ENCODE peak calls at places on chromosome 12, in seven cellular contexts. L, I, D, H, F, O and Y are unnamed samples. For H3K9me3, the result is how much of the 10 kb centered on the place peaks cover.

GRCh38 chr12:121301876-121302275 is 5.4 kb upstream of the CAMKK2 start:
- DNase-seq in L (no peak), I (peak), F (no peak), O (no peak), H (no peak), D (no peak), Y (peak)

GRCh38 chr12:62285284-62285683 is 25.1 kb downstream of the USP15 start:
- DNase-seq in D (no peak), O (no peak), I (no peak), L (no peak), H (no peak), F (no peak), Y (no peak)

GRCh38 chr12:107329569-107330324 is 236.4 kb upstream of the CRY1 start:
- DNase-seq in I (peak), D (no peak), O (no peak), F (no peak), H (no peak), L (no peak), Y (peak)

GRCh38 chr12:42588981-42589464 is 523 bp downstream of the PRICKLE1 start:
- DNase-seq in D (no peak), H (peak), F (peak), I (peak), O (peak), L (peak), Y (peak)

GRCh38 chr12:124915249-124916236 is 1.1 kb upstream of the UBC start:
- DNase-seq in O (no peak), F (peak), D (peak), L (no peak), H (peak), I (peak), Y (peak)

GRCh38 chr12:94961413-94961812 is 42.1 kb downstream of the NDUFA12 start:
- DNase-seq in F (no peak), L (no peak), H (no peak), D (no peak), O (no peak), I (no peak), Y (no peak)

GRCh38 chr12:29148958-29149690 is at the start of gene FAR2:
- DNase-seq in O (no peak), H (peak), I (peak), D (peak), L (peak), F (peak), Y (peak)

GRCh38 chr12:93536766-93537515 is 35.5 kb upstream of the SOCS2 start:
- DNase-seq in I (peak), D (peak), H (no peak), L (peak), O (peak), F (no peak), Y (no peak)

GRCh38 chr12:116177017-116177416 is 100.5 kb downstream of the MED13L start:
- DNase-seq in I (no peak), F (no peak), O (no peak), D (no peak), L (no peak), H (no peak), Y (no peak)

GRCh38 chr12:105418232-105418631 is 87.7 kb downstream of the C12orf75 start:
- DNase-seq in O (no peak), L (no peak), F (peak), D (no peak), H (no peak), I (peak), Y (peak)

GRCh38 chr12:90908465-90908864 is 46.5 kb downstream of the CCER1 start:
- DNase-seq in I (peak), O (no peak), H (peak), D (no peak), L (no peak), F (no peak), Y (peak)

GRCh38 chr12:6788972-6789905 is at the start of gene CD4:
- DNase-seq in H (no peak), L (no peak), F (no peak), O (no peak), D (no peak), I (no peak), Y (no peak)

GRCh38 chr12:52025301-52026172 is 18.8 kb downstream of the TAMALIN start:
- DNase-seq in O (peak), L (peak), H (peak), D (peak), F (peak), I (peak), Y (peak)

GRCh38 chr12:89353823-89354629 is 1.7 kb upstream of the DUSP6 start:
- DNase-seq in D (peak), F (peak), I (peak), H (peak), L (peak), O (peak), Y (peak)

GRCh38 chr12:72201457-72201856 is 70.7 kb upstream of the TRHDE start:
- DNase-seq in O (no peak), H (no peak), L (no peak), D (no peak), F (no peak), I (no peak), Y (no peak)

GRCh38 chr12:110670161-110670701 is 18.7 kb downstream of the HVCN1 start:
- DNase-seq in I (no peak), O (peak), H (no peak), L (no peak), D (peak), F (no peak), Y (no peak)

GRCh38 chr12:479161-479560 is 19.4 kb downstream of the B4GALNT3 start:
- DNase-seq in F (no peak), H (no peak), L (no peak), O (no peak), I (no peak), D (no peak), Y (no peak)

GRCh38 chr12:68403296-68403695 is 71.1 kb upstream of the MDM1 start:
- DNase-seq in F (no peak), D (no peak), L (no peak), H (no peak), O (no peak), I (no peak), Y (peak)

GRCh38 chr12:34394211-34395055 is 372.1 kb downstream of the ALG10 start:
- DNase-seq in F (no peak), O (no peak), I (no peak), D (no peak), H (no peak), L (peak), Y (no peak)

GRCh38 chr12:65464930-65465329 is 186.4 kb downstream of the MSRB3 start:
- DNase-seq in I (peak), H (no peak), D (no peak), F (peak), O (no peak), L (no peak), Y (peak)

GRCh38 chr12:120853188-120853587 is 51.0 kb downstream of the SPPL3 start:
- DNase-seq in F (no peak), L (no peak), D (no peak), O (no peak), I (peak), H (no peak), Y (peak)

GRCh38 chr12:16385779-16386646 is 38.6 kb downstream of the MGST1 start:
- DNase-seq in O (peak), H (peak), F (peak), D (no peak), I (peak), L (peak), Y (peak)

GRCh38 chr12:78331764-78332163 is 501.1 kb downstream of the NAV3 start:
- DNase-seq in I (peak), O (no peak), D (no peak), H (peak), F (no peak), L (no peak), Y (no peak)

GRCh38 chr12:105020241-105020962 is 34.3 kb downstream of the NOPCHAP1 start:
- DNase-seq in H (no peak), O (no peak), D (no peak), I (no peak), L (no peak), F (no peak), Y (peak)

GRCh38 chr12:110176745-110177144 is 52.6 kb downstream of the IFT81 start:
- DNase-seq in O (no peak), H (no peak), F (peak), L (peak), D (no peak), I (peak), Y (peak)

GRCh38 chr12:53999596-54000104 is 311 bp upstream of the HOXC9 start:
- DNase-seq in F (no peak), H (no peak), L (peak), I (peak), D (no peak), O (no peak), Y (no peak)

GRCh38 chr12:72472350-72472749 is 200.2 kb downstream of the TRHDE start:
- DNase-seq in F (no peak), L (no peak), I (no peak), O (peak), H (no peak), D (peak), Y (peak)

GRCh38 chr12:5138256-5138655 is 94.6 kb downstream of the KCNA5 start:
- DNase-seq in H (no peak), I (peak), L (no peak), D (no peak), F (no peak), O (no peak), Y (no peak)

GRCh38 chr12:113875681-113876080 is 90.4 kb downstream of the RBM19 start:
- DNase-seq in O (no peak), D (no peak), L (no peak), I (no peak), H (no peak), F (peak), Y (no peak)

GRCh38 chr12:78187741-78188140 is 357.0 kb downstream of the NAV3 start:
- DNase-seq in F (no peak), L (no peak), O (no peak), D (no peak), I (no peak), H (no peak), Y (no peak)

GRCh38 chr12:68623059-68623458 is 12.4 kb downstream of the RAP1B start:
- DNase-seq in I (no peak), D (no peak), F (no peak), H (no peak), L (no peak), O (no peak), Y (no peak)

GRCh38 chr12:125280482-125281377 is 215.5 kb downstream of the AACS start:
- DNase-seq in H (peak), I (no peak), F (peak), D (no peak), O (no peak), L (no peak), Y (no peak)

GRCh38 chr12:49930515-49931288 is 19.8 kb upstream of the AQP2 start:
- DNase-seq in D (no peak), H (no peak), F (no peak), I (peak), O (no peak), L (no peak), Y (peak)

GRCh38 chr12:113601656-113602263 is 130.1 kb upstream of the LHX5 start:
- DNase-seq in O (peak), H (peak), D (no peak), L (no peak), I (no peak), F (peak), Y (peak)

GRCh38 chr12:133058203-133059125 is 21.2 kb downstream of the ZNF84 start:
- DNase-seq in H (no peak), I (peak), O (peak), L (no peak), D (no peak), F (no peak), Y (peak)

GRCh38 chr12:133061954-133062353 is 18.8 kb upstream of the ZNF140 start:
- DNase-seq in L (no peak), I (no peak), F (no peak), H (no peak), O (no peak), D (no peak), Y (no peak)

GRCh38 chr12:133063556-133063955 is 17.2 kb upstream of the ZNF140 start:
- DNase-seq in I (no peak), L (no peak), H (no peak), O (no peak), D (no peak), F (no peak), Y (no peak)
- H3K9me3 ChIP-seq in I (under half), L (half or more), H (half or more), O (half or more), D (under half), F (half or more), Y (half or more)

DNA sequence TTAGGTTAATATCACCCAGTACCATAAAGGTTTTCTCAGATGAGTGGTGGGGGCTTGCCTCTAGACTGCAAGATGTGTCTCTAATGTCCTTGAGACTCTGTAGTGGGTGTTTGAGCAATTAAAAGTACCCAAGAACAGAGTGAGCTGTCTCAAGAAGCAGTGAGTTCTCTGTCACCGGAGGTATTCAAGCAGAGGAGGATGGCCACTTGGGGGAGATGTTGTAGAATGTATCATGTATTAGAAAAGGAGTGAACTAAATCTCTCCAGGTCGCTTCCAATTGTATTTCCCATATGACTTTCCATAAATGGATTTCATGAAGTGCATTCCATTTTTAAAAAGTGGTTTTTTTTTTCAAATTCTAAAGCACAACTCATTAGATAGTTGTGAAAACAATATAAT is 35.0 kb downstream of the SLC17A8 start:
- DNase-seq in H (no peak), L (no peak), O (no peak), F (peak), D (no peak), I (peak), Y (peak)
- TF ChIP-seq EZH2phosphoT487 in H (no peak), L (no peak), O (no peak), F (no peak), D (no peak), I (no peak), Y (no peak)

DNA sequence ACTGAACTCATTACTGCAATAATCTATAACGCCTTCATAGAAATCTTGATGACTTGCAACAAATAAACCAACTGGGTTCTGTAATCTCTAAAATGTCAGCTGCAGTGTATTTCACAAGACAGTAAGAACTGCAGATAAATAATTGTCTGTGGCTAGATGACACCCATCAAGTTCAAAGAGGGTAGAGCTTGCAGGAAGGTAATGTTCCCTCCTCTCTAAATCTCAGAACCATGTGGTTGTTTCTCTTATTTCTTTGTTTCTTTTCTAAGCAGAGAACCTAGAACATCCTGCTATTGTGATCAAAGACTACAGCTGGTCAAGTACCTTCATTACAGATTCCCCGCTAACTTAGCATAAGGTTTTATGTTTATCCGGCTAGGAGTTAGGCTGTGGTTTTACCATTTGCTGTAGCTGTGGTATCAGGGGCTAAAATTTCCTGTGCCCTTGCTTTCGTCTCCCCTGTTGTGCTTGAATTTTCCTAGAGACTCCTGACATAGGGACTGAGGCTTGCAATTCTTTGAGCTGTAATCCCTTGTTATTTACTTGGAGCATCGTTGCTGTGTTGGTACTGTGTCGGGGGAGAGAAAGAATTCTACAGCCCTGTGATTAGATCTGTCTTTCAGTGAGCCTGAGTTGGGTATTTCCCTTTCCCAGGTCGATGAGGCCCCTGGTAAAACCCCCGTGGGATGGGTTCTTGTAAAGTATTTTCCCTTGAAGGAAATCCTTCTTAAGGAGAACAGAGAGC is 253.1 kb upstream of the BTG1 start:
- DNase-seq in L (no peak), H (peak), D (no peak), O (peak), I (no peak), F (no peak), Y (no peak)
- H2AFZ ChIP-seq in L (no peak), H (peak), D (no peak), O (peak), I (no peak), F (no peak), Y (no peak)

DNA sequence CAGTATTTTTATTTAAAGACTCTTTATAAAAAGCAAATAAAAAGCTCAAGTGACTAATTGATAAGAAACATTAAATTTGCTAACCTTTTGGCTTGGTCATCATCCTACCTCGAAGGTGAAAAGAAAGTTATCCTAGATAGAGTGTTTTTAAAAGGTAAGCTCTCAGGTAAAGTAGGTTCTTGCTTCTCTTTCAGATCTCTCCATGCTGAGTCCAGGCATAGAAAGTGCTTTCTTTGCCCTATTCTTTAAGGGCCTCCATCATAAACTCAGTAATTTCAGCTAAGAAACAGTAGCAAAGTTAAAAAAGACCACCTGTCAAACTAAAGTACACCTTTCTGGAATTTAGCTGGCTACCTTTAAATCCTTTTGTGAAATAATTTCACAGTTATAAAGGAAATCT is 20.6 kb upstream of the ANHX start:
- DNase-seq in L (no peak), O (no peak), F (no peak), D (no peak), H (no peak), I (no peak), Y (no peak)
- H3K9me3 ChIP-seq in L (under half), O (under half), F (under half), D (under half), H (under half), I (under half), Y (under half)

DNA sequence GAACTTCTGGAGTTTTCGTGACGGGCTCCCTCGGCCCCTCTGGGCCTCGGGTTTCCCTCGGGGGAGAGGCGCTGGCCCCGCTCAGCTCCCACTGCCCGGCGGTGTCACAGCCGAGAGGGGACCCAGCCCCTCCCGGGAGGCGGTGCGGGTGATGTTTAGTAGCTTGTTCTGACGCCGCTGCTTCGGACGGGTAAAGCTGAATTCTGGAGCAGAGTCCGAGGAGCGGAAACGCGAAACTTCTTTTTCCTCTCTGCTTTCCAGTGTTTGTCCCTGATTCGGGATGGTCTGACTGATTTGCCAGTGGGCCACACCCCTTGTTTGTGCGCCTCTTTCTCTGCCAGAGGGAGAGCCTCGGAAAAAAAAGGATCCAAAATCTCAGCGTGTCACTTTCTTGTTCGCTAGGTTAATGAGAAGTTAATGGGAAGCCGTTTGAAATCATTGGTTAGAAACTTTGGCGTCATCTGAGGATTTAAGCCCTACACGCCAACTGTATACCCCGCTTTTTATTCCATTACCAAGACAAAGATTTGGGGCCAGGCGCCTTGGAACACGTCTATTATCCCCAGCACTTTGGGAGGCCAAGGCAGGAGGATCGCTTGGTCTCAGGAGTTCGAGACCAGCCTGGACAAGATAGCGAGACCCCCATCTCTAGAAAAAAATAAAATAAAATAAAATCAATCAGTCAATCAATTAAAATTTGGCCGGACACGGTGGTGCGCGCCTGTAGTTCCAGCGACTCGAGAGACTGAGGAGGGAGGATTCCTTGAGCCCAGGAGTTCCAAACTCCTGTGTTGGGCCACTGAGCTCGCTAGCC is 756 bp downstream of the TULP3 start:
- DNase-seq in I (peak), H (peak), L (peak), O (peak), D (peak), F (peak), Y (peak)
- TF ChIP-seq EZH2phosphoT487 in I (no peak), H (no peak), L (no peak), O (no peak), D (no peak), F (no peak), Y (no peak)

GRCh38 chr12:100953677-100954076 is 159.1 kb downstream of the ANO4 start:
- DNase-seq in H (no peak), I (no peak), O (no peak), D (no peak), F (no peak), L (no peak), Y (no peak)

GRCh38 chr12:100955139-100955538 is 160.6 kb downstream of the ANO4 start:
- DNase-seq in I (peak), L (no peak), O (no peak), D (no peak), F (peak), H (no peak), Y (peak)

GRCh38 chr12:100956311-100956852 is 161.8 kb downstream of the ANO4 start:
- DNase-seq in F (peak), I (no peak), O (no peak), L (no peak), D (peak), H (no peak), Y (no peak)

GRCh38 chr12:100953217-100953616 is 158.6 kb downstream of the ANO4 start:
- DNase-seq in H (no peak), D (peak), I (peak), O (no peak), F (no peak), L (no peak), Y (no peak)

DNA sequence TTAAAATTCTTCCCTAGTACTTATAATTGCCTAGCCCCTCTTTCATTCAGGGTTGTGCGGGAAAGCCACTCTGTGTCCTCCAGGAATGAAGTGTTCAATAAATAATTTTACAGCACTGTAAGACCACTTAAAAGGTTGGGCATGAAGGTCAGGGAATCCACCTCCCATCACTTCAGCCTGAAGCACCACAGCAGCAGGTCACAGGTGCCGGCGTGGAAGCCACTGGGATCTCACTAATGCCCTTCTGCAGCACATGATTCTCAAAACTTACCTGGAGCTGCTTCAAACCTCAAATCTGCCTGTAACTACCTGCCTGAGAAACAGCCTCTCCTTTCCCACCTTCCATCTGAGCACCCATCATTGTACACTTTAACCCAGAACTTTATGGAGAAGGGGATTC is 159.5 kb downstream of the ANO4 start:
- DNase-seq in O (no peak), F (no peak), D (no peak), I (no peak), H (no peak), L (no peak), Y (no peak)
- H2AFZ ChIP-seq in O (no peak), F (no peak), D (no peak), I (no peak), H (no peak), L (no peak), Y (no peak)

GRCh38 chr12:55666508-55666907 is 29.8 kb downstream of the OR10P1 start:
- DNase-seq in H (no peak), O (no peak), I (no peak), D (no peak), F (no peak), L (no peak), Y (no peak)
- H3K9me3 ChIP-seq in H (under half), O (under half), I (under half), D (under half), F (under half), L (under half), Y (under half)